ENCODE peak calls at places on chromosome 19, in five cellular contexts. B is K562, T is HepG2, D is H1, G is HCT116. N is an unnamed sample. For H3K4me1, the result is how much of the 10 kb centered on the place peaks cover.

GRCh38 chr19:3186377-3186688 is 603 bp downstream of the NCLN start:
- DNase-seq in B (peak), T (no peak), D (no peak), G (no peak), N (peak)

GRCh38 chr19:35070471-35070870 is 28.9 kb downstream of the HPN start:
- DNase-seq in B (no peak), T (no peak), D (no peak), G (no peak), N (no peak)

GRCh38 chr19:33290956-33291622 is 11.2 kb downstream of the CEBPA start:
- DNase-seq in B (no peak), T (no peak), D (no peak), G (no peak), N (no peak)

GRCh38 chr19:42168206-42168605 is 36.0 kb upstream of the POU2F2 start:
- DNase-seq in B (no peak), T (no peak), D (no peak), G (no peak), N (no peak)

GRCh38 chr19:49340069-49340864 is 5.1 kb downstream of the CD37 start:
- DNase-seq in B (peak), T (peak), D (no peak), G (no peak), N (no peak)

GRCh38 chr19:51398096-51398704 is 7.8 kb upstream of the C19orf84 start:
- DNase-seq in B (peak), T (peak), D (no peak), G (no peak), N (peak)

GRCh38 chr19:7500811-7501450 is 12.1 kb upstream of the PEX11G start:
- DNase-seq in B (peak), T (peak), D (peak), G (peak), N (peak)

GRCh38 chr19:46631481-46631880 is 4.5 kb downstream of the GNG8 start:
- DNase-seq in B (no peak), T (no peak), D (no peak), G (no peak), N (no peak)

GRCh38 chr19:18002347-18002850 is 5.6 kb upstream of the ARRDC2 start:
- DNase-seq in B (no peak), T (no peak), D (no peak), G (no peak), N (peak)

GRCh38 chr19:43429395-43429794 is 14.7 kb downstream of the TEX101 start:
- DNase-seq in B (no peak), T (no peak), D (no peak), G (no peak), N (no peak)

GRCh38 chr19:48962029-48962848 is 2.9 kb upstream of the FTL start:
- DNase-seq in B (peak), T (peak), D (no peak), G (no peak), N (no peak)

DNA sequence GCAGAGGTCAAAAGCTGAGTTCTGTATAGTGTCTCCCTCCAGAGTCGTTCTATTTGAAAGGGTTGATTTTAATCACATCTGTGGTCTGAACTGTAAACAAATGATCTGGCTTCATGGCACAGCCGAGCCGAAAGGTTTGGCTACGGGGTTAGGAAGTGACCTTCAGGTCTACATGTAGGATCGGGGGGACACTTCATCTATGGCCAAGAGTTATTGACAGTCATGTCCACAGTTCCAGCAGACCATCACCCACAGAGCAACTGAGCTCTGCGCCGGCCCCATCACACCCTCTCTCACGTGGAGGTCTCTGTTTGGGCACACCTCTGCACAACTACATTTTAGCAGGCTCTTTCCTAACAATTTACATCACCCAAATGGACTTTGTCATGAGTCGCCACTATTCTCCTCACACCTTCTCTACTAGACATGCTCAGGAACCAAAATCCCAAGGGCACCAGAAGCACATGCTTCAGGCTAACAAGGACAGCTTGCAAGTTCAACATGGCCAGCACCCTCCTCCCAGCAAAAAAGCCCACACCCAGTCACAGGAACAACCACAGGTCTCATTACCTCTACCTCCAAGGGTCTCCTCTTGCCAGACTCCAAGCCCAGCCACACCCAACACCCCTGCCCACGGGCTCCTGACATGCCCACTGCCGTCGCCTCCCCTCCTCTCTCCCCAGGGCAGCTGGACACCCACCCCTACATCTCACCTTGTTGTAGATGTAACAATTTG is 36.1 kb upstream of the EPHX3 start:
- DNase-seq in B (no peak), T (no peak), D (no peak), G (no peak), N (no peak)
- H3K4me1 ChIP-seq in B (under half), T (half or more), D (under half), G (under half), N (under half)

DNA sequence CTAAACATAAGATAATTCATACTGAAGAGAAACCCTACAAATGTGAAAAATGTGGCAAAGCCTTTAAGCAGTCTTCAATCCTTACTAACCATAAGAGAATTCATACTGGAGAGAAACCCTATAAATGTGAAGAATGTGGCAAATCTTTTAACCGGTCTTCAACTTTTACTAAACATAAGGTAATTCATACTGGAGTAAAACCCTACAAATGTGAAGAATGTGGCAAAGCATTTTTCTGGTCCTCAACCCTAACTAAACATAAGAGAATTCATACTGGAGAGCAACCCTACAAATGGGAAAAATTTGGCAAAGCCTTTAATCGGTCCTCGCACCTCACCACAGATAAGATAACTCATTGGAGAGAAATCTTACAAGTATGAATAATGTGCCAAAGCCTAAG is 40.6 kb downstream of the ZNF254 start:
- DNase-seq in B (no peak), T (no peak), D (no peak), G (no peak), N (no peak)
- TF ChIP-seq YY1 in B (no peak), T (no peak), D (no peak), G (no peak), N (no peak)

GRCh38 chr19:44986389-44986788 is 14.9 kb upstream of the RELB start:
- DNase-seq in B (no peak), T (no peak), D (no peak), G (no peak), N (no peak)

GRCh38 chr19:44987148-44987675 is 14.1 kb upstream of the RELB start:
- DNase-seq in B (no peak), T (no peak), D (no peak), G (no peak), N (no peak)

GRCh38 chr19:44990459-44990858 is 10.8 kb upstream of the RELB start:
- DNase-seq in B (no peak), T (no peak), D (no peak), G (no peak), N (no peak)

GRCh38 chr19:44990966-44991365 is 10.3 kb upstream of the RELB start:
- DNase-seq in B (no peak), T (no peak), D (no peak), G (no peak), N (no peak)

GRCh38 chr19:44988896-44989563 is 12.2 kb upstream of the RELB start:
- DNase-seq in B (peak), T (peak), D (no peak), G (peak), N (peak)
- TF ChIP-seq CTCF in B (peak), T (peak), D (peak), G (peak), N (peak)

GRCh38 chr19:13843104-13843921 is 33.6 kb upstream of the NANOS3 start:
- DNase-seq in B (no peak), T (no peak), D (no peak), G (no peak), N (peak)
- H3K4me1 ChIP-seq in B (under half), T (half or more), D (under half), G (half or more), N (under half)

N was measured in SK-N-SH.